ENCODE peak calls at places on chromosomes 16 and 17, in six cellular contexts. One of them, this sample, is unnamed.

GRCh38 chr16:28292731-28293588 is 635 bp downstream of the SBK1 start:
- DNase-seq in tibial nerve: no peak
- DNase-seq in adrenal gland: no peak
- DNase-seq in H1: no peak
- DNase-seq in mammary epithelial cell: no peak
- DNase-seq in endothelial cell of umbilical vein: no peak
- DNase-seq in this sample: no peak

GRCh38 chr17:50272711-50273653 is 1.3 kb upstream of the TMEM92 start:
- DNase-seq in tibial nerve: no peak
- DNase-seq in adrenal gland: no peak
- DNase-seq in H1: no peak
- DNase-seq in mammary epithelial cell: no peak
- DNase-seq in endothelial cell of umbilical vein: peak; percentile 31
- DNase-seq in this sample: no peak

GRCh38 chr16:84821179-84821578 is 1.4 kb downstream of the CRISPLD2 start:
- DNase-seq in tibial nerve: no peak
- DNase-seq in adrenal gland: no peak
- DNase-seq in H1: no peak
- DNase-seq in mammary epithelial cell: no peak
- DNase-seq in endothelial cell of umbilical vein: no peak
- DNase-seq in this sample: no peak

GRCh38 chr16:88533381-88533831 is 36.8 kb upstream of the ZC3H18 start:
- DNase-seq in tibial nerve: no peak
- DNase-seq in adrenal gland: no peak
- DNase-seq in H1: no peak
- DNase-seq in mammary epithelial cell: no peak
- DNase-seq in endothelial cell of umbilical vein: no peak
- DNase-seq in this sample: no peak

GRCh38 chr17:81821603-81822311 is 11.3 kb downstream of the MCRIP1 start:
- DNase-seq in tibial nerve: peak; percentile 37
- DNase-seq in adrenal gland: peak; percentile 97
- DNase-seq in H1: no peak
- DNase-seq in mammary epithelial cell: peak; percentile 54
- DNase-seq in endothelial cell of umbilical vein: peak; percentile 63
- DNase-seq in this sample: no peak

GRCh38 chr16:75093598-75094540 is 22.7 kb downstream of the LDHD start:
- DNase-seq in tibial nerve: no peak
- DNase-seq in adrenal gland: no peak
- DNase-seq in H1: no peak
- DNase-seq in mammary epithelial cell: no peak
- DNase-seq in endothelial cell of umbilical vein: no peak
- DNase-seq in this sample: no peak

GRCh38 chr16:56777533-56777932 is 47.6 kb downstream of the NUP93 start:
- DNase-seq in tibial nerve: no peak
- DNase-seq in adrenal gland: no peak
- DNase-seq in H1: no peak
- DNase-seq in mammary epithelial cell: no peak
- DNase-seq in endothelial cell of umbilical vein: no peak
- DNase-seq in this sample: no peak

GRCh38 chr17:75909812-75910274 is 5.2 kb upstream of the MRPL38 start:
- DNase-seq in tibial nerve: no peak
- DNase-seq in adrenal gland: peak; percentile 60
- DNase-seq in H1: no peak
- DNase-seq in mammary epithelial cell: peak; percentile 79
- DNase-seq in endothelial cell of umbilical vein: no peak
- DNase-seq in this sample: no peak

GRCh38 chr16:82439678-82440293 is 187.0 kb upstream of the CDH13 start:
- DNase-seq in tibial nerve: no peak
- DNase-seq in adrenal gland: no peak
- DNase-seq in H1: no peak
- DNase-seq in mammary epithelial cell: no peak
- DNase-seq in endothelial cell of umbilical vein: peak; percentile 6
- DNase-seq in this sample: no peak

GRCh38 chr16:65068151-65068740 is 53.6 kb downstream of the CDH11 start:
- DNase-seq in tibial nerve: no peak
- DNase-seq in adrenal gland: no peak
- DNase-seq in H1: no peak
- DNase-seq in mammary epithelial cell: no peak
- DNase-seq in endothelial cell of umbilical vein: no peak
- DNase-seq in this sample: no peak

GRCh38 chr17:59487161-59487873 is 78.1 kb upstream of the DHX40 start:
- DNase-seq in tibial nerve: no peak
- DNase-seq in adrenal gland: no peak
- DNase-seq in H1: no peak
- DNase-seq in mammary epithelial cell: no peak
- DNase-seq in endothelial cell of umbilical vein: no peak
- DNase-seq in this sample: no peak

GRCh38 chr16:69563605-69564580 is 1.9 kb upstream of the NFAT5 start:
- DNase-seq in tibial nerve: no peak
- DNase-seq in adrenal gland: no peak
- DNase-seq in H1: no peak
- DNase-seq in mammary epithelial cell: peak; percentile 85
- DNase-seq in endothelial cell of umbilical vein: peak; percentile 69
- DNase-seq in this sample: no peak

GRCh38 chr16:15775209-15775608 is 81.6 kb downstream of the MYH11 start:
- DNase-seq in tibial nerve: no peak
- DNase-seq in adrenal gland: no peak
- DNase-seq in H1: no peak
- DNase-seq in mammary epithelial cell: peak; percentile 21
- DNase-seq in endothelial cell of umbilical vein: peak; percentile 13
- DNase-seq in this sample: no peak

GRCh38 chr17:49260922-49261291 is 30.3 kb upstream of the PHOSPHO1 start:
- DNase-seq in tibial nerve: no peak
- DNase-seq in adrenal gland: no peak
- DNase-seq in H1: no peak
- DNase-seq in mammary epithelial cell: no peak
- DNase-seq in endothelial cell of umbilical vein: no peak
- DNase-seq in this sample: no peak

GRCh38 chr17:69783865-69784264 is 291.2 kb upstream of the KCNJ16 start:
- DNase-seq in tibial nerve: no peak
- DNase-seq in adrenal gland: no peak
- DNase-seq in H1: no peak
- DNase-seq in mammary epithelial cell: no peak
- DNase-seq in endothelial cell of umbilical vein: no peak
- DNase-seq in this sample: no peak

GRCh38 chr17:72336804-72337070 is 215.9 kb downstream of the SOX9 start:
- DNase-seq in tibial nerve: no peak
- DNase-seq in adrenal gland: no peak
- DNase-seq in H1: no peak
- DNase-seq in mammary epithelial cell: no peak
- DNase-seq in endothelial cell of umbilical vein: no peak
- DNase-seq in this sample: no peak

DNA sequence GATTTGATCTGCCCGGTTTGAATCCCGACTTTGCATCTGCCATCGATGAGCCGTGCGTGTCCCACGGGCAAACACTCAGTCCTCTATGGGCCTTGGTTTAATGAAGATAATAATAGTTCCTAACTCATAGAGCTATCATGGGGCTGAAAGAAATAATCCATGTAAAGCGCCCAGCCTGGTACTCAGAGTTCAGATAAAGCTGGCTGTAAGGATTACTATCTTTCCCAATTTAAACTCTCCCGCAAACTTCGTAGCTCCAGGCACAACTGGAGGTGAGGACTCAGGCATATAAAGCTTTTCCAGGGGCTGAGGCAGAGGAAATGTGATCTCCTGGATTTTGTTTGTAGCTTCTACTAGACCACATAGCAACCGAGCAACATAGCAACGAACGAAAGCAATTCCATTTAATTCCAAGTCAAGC is 16.3 kb downstream of the ALOX15 start:
- DNase-seq in tibial nerve: no peak
- DNase-seq in adrenal gland: no peak
- DNase-seq in H1: no peak
- DNase-seq in mammary epithelial cell: no peak
- DNase-seq in endothelial cell of umbilical vein: no peak
- DNase-seq in this sample: no peak
- H3K27ac ChIP-seq in tibial nerve: no peak overlapping the region
- H3K27ac ChIP-seq in adrenal gland: no peak overlapping the region
- H3K27ac ChIP-seq in H1: no peak overlapping the region
- H3K27ac ChIP-seq in mammary epithelial cell: no peak overlapping the region
- H3K27ac ChIP-seq in endothelial cell of umbilical vein: no peak overlapping the region
- H3K27ac ChIP-seq in this sample: no peak overlapping the region

DNA sequence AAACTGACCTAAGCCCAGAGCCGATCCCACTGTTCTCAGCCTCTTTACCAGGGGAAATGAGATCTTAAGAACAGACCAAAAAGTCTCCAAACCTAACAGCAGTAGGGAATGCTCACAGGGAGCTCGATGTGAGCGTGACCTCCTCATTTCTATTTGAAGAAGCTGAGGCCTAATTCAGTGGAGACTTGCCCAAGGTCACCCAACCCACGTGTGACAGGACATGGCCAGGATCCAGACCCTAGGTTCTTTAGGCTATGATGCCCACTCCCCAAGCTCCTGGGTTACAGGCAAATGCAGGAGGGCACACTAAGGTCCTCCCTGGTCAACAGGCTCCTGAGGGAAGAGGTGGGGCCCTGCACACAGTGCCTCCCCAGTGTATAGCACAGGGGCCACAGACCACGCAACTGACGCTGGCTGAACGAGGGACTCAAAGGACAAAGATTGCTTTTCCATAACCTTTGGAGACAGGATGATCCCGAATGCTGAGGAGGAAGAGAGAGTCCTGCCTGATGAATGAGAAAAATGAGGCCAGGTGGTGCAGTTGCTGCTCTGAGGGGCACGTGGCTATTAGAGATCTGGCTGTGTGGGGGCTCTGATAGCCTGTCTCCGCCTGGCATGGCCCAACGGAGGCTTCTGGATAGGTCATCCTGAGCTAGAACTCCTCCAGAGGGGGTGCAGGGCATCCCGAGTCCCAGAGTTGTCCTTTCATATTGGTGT is 24.0 kb downstream of the MAP3K14 start:
- DNase-seq in tibial nerve: no peak
- DNase-seq in adrenal gland: peak; percentile 82
- DNase-seq in H1: no peak
- DNase-seq in mammary epithelial cell: no peak
- DNase-seq in endothelial cell of umbilical vein: no peak
- DNase-seq in this sample: no peak
- H3K4me1 ChIP-seq in tibial nerve: peaks cover 97% of the 10 kb centered on the region
- H3K4me1 ChIP-seq in adrenal gland: peaks cover 85% of the 10 kb centered on the region
- H3K4me1 ChIP-seq in H1: no peaks in the 10 kb centered on the region
- H3K4me1 ChIP-seq in mammary epithelial cell: peaks cover 49% of the 10 kb centered on the region
- H3K4me1 ChIP-seq in endothelial cell of umbilical vein: peaks cover 45% of the 10 kb centered on the region
- H3K4me1 ChIP-seq in this sample: no peaks in the 10 kb centered on the region

DNA sequence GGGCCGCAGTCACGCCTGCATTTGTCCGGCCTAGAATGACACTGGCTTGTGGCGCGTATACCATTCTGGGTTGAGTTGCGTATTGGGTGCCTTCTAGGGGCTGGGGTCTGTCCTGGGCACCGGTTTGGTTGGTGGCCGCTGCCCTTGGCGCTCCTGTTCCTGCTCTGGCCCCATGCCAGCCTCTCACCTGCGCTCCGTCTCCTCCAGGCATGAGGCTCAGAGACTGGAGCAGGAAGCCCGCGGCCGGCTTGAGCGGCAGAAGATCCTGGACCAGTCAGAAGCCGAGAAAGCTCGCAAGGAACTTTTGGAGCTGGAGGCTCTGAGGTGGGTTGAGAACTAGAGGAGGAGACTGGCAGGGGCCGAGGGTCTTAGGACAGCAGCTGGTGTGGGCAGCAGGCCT is 17.4 kb downstream of the CDIPT start:
- DNase-seq in tibial nerve: no peak
- DNase-seq in adrenal gland: no peak
- DNase-seq in H1: no peak
- DNase-seq in mammary epithelial cell: no peak
- DNase-seq in endothelial cell of umbilical vein: no peak
- DNase-seq in this sample: no peak
- H3K9me3 ChIP-seq in tibial nerve: no peaks in the 10 kb centered on the region
- H3K9me3 ChIP-seq in adrenal gland: no peaks in the 10 kb centered on the region
- H3K9me3 ChIP-seq in H1: no peaks in the 10 kb centered on the region
- H3K9me3 ChIP-seq in mammary epithelial cell: no peaks in the 10 kb centered on the region
- H3K9me3 ChIP-seq in endothelial cell of umbilical vein: no peaks in the 10 kb centered on the region
- H3K9me3 ChIP-seq in this sample: no peaks in the 10 kb centered on the region

DNA sequence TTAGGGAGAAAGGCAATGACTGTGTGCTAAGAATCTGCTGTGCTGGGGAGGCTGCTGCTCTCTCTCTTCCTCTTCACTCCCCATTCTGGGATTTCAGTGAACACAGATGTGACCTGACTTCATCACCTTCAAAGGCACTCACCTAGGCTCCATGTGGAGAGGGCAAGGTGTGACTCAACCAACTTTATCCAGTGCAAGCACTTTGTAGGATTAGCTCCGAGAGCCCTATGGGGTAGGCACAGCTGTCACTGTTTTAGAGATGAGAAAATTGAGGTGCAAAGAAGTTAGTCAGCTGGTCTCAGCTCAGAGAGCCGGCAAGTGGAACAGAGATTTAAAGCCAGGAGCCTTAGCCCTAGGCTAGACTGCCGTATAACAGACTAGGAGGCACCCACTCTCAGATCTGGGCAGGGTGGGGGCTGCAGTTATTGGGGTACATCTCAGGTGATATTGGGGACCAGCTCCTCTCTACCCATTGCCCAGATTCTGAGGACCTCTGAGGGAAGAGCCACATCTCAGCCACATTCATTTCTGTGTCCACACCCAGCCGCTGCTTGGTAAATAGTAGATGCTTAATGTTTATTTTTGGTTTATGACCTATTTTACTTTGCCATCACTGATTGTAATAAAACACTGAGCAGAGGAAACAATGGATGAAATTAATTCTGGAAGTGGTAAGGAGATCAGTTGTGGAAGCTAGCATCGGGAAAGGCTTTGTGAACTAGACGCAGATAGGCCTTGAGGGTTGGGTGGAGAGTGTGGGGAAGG is 138.8 kb downstream of the CCDC182 start:
- DNase-seq in tibial nerve: no peak
- DNase-seq in adrenal gland: peak; percentile 46
- DNase-seq in H1: no peak
- DNase-seq in mammary epithelial cell: no peak
- DNase-seq in endothelial cell of umbilical vein: no peak
- DNase-seq in this sample: no peak
- H3K27ac ChIP-seq in tibial nerve: no peak overlapping the region
- H3K27ac ChIP-seq in adrenal gland: peak overlapping the region; percentile 59
- H3K27ac ChIP-seq in H1: no peak overlapping the region
- H3K27ac ChIP-seq in mammary epithelial cell: no peak overlapping the region
- H3K27ac ChIP-seq in endothelial cell of umbilical vein: no peak overlapping the region
- H3K27ac ChIP-seq in this sample: no peak overlapping the region

DNA sequence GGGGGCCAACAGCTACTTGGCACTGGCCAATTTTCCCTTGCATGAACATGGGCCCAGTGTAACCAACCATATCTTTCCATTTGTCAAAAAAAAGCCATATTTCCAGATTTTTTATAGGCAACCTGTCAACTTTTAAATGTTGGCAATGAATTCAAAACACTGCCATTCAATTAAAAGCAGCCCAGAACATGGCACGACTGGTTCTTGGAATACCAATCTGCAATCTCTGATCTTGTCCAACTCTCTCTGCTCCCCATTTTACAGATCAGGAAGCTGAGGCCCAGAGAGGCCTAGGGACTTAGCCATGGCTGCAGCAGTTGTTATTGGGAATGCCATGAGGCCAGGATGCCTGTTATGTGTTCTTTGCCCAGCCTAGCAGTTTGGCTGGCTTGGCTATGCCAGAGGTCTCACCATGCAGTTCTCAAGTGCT is 8.9 kb upstream of the MEOX1 start:
- DNase-seq in tibial nerve: no peak
- DNase-seq in adrenal gland: no peak
- DNase-seq in H1: no peak
- DNase-seq in mammary epithelial cell: no peak
- DNase-seq in endothelial cell of umbilical vein: no peak
- DNase-seq in this sample: no peak
- H3K4me1 ChIP-seq in tibial nerve: peaks cover 33% of the 10 kb centered on the region
- H3K4me1 ChIP-seq in adrenal gland: no peaks in the 10 kb centered on the region
- H3K4me1 ChIP-seq in H1: peaks cover 5% of the 10 kb centered on the region
- H3K4me1 ChIP-seq in mammary epithelial cell: peaks cover 16% of the 10 kb centered on the region
- H3K4me1 ChIP-seq in endothelial cell of umbilical vein: no peaks in the 10 kb centered on the region
- H3K4me1 ChIP-seq in this sample: peaks cover 3% of the 10 kb centered on the region

GRCh38 chr16:35744716-35745115 is 2285.3 kb downstream of the TP53TG3F start:
- DNase-seq in tibial nerve: no peak
- DNase-seq in adrenal gland: peak; percentile 13
- DNase-seq in H1: no peak
- DNase-seq in mammary epithelial cell: no peak
- DNase-seq in endothelial cell of umbilical vein: no peak
- DNase-seq in this sample: no peak
- H3K9me3 ChIP-seq in tibial nerve: no peaks in the 10 kb centered on the region
- H3K9me3 ChIP-seq in adrenal gland: no peaks in the 10 kb centered on the region
- H3K9me3 ChIP-seq in H1: peaks cover 99% of the 10 kb centered on the region
- H3K9me3 ChIP-seq in mammary epithelial cell: peaks cover 12% of the 10 kb centered on the region
- H3K9me3 ChIP-seq in endothelial cell of umbilical vein: peaks cover 2% of the 10 kb centered on the region
- H3K9me3 ChIP-seq in this sample: peaks cover 17% of the 10 kb centered on the region

This sample was measured in iPS DF 6.9.